ENCODE peak calls at places on chromosomes 11 and 22, in seven cellular contexts. R is tibial artery; M is thoracic aorta; A is GM23338; H is CD8-positive, alpha-beta T cell; O is psoas muscle; W is cardiac muscle cell. N is an unnamed sample.

GRCh38 chr11:66728760-66729385 is at the start of gene SPTBN2:
- DNase-seq in R (no peak), M (no peak), A (peak), H (no peak), O (no peak), W (peak), N (no peak)

GRCh38 chr11:74004046-74004693 is 4.7 kb downstream of the UCP3 start:
- DNase-seq in R (no peak), M (no peak), A (no peak), H (no peak), O (no peak), W (no peak), N (no peak)

GRCh38 chr11:17516551-17517150 is 27.6 kb downstream of the USH1C start:
- DNase-seq in R (no peak), M (no peak), A (no peak), H (no peak), O (no peak), W (no peak), N (no peak)

GRCh38 chr22:24134090-24134846 is 47.0 kb upstream of the SUSD2 start:
- DNase-seq in R (no peak), M (no peak), A (peak), H (peak), O (no peak), W (no peak), N (no peak)

GRCh38 chr11:28924007-28924406 is 815.8 kb downstream of the METTL15 start:
- DNase-seq in R (no peak), M (no peak), A (no peak), H (no peak), O (no peak), W (no peak), N (no peak)

GRCh38 chr22:50562523-50563409 is at the start of gene SYCE3:
- DNase-seq in R (peak), M (peak), A (peak), H (peak), O (peak), W (peak), N (peak)

GRCh38 chr11:108199446-108200321 is 22.8 kb downstream of the NPAT start:
- DNase-seq in R (no peak), M (no peak), A (peak), H (no peak), O (no peak), W (peak), N (no peak)

GRCh38 chr11:19739872-19740271 is 27.2 kb downstream of the NAV2 start:
- DNase-seq in R (no peak), M (no peak), A (peak), H (no peak), O (no peak), W (peak), N (no peak)

GRCh38 chr22:38490915-38491314 is 15.2 kb downstream of the DDX17 start:
- DNase-seq in R (peak), M (no peak), A (no peak), H (no peak), O (peak), W (peak), N (no peak)

GRCh38 chr11:96256604-96257003 is 86.4 kb downstream of the MAML2 start:
- DNase-seq in R (no peak), M (no peak), A (no peak), H (no peak), O (no peak), W (no peak), N (no peak)

GRCh38 chr22:19195796-19196731 is 17.5 kb upstream of the SLC25A1 start:
- DNase-seq in R (no peak), M (no peak), A (no peak), H (no peak), O (no peak), W (no peak), N (no peak)

GRCh38 chr11:65058419-65059054 is at the start of gene NAALADL1:
- DNase-seq in R (no peak), M (no peak), A (no peak), H (no peak), O (no peak), W (no peak), N (no peak)

GRCh38 chr22:43889366-43890253 is 2.2 kb downstream of the PNPLA5 start:
- DNase-seq in R (no peak), M (no peak), A (peak), H (no peak), O (no peak), W (peak), N (no peak)
- TF ChIP-seq CTCF in R (no peak), M (no peak), A (peak), H (no peak), O (no peak), W (no peak), N (no peak)

DNA sequence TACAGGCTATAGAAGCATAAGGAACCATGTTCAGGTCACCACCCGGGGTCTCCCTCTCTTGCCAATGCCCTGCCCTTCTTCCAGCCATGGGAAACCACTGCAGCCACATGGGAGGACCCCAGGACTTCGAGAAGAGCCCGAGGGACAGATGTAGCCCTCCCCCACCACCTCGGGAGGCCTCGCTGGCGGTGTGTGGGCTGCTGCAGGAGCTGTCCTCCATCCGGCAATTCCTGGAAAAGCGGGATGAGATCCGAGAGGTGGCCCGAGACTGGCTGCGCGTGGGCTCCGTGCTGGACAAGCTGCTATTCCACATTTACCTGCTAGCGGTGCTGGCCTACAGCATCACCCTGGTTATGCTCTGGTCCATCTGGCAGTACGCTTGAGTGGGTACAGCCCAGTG is 14.5 kb downstream of the HTR3A start:
- DNase-seq in R (no peak), M (no peak), A (no peak), H (no peak), O (no peak), W (no peak), N (no peak)
- H3K4me3 ChIP-seq in R (no peak), M (no peak), A (no peak), H (no peak), O (no peak), W (no peak), N (no peak)

DNA sequence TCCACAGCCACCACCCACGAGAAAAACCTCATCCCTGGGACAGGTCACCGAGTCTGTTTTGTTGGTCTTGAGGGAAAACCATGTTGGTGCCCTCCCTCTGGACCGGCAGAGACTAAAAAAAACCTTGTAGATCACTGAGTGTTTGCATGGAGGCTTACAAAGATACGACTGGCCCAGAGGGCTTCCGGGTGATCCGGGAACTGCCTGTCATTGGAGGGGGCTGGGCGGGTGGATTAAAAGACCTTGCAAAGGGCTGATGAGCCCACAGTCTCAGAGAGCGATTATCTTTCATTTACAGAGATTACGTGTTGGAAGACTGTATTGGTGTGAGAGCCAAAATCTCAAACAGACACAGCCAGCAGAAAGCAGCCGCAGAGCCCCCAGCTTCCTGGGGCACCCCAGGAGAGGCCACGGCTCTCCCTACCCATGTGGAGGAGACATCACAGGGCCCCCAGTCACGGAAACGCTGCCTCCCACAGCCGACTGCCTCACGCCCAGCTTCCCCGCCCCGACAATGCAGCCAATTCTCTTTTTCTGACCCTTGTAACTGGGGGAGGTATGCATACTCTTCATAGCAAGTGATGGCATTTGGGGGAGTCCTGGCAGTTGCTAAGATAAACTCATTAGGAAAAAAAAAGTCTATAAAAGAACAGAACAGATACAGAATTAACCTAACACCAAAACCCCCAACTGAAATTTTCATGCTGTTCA is 426.4 kb downstream of the CTTN start:
- DNase-seq in R (no peak), M (no peak), A (peak), H (no peak), O (no peak), W (peak), N (no peak)
- H3K27ac ChIP-seq in R (no peak), M (no peak), A (peak), H (no peak), O (no peak), W (no peak), N (no peak)

DNA sequence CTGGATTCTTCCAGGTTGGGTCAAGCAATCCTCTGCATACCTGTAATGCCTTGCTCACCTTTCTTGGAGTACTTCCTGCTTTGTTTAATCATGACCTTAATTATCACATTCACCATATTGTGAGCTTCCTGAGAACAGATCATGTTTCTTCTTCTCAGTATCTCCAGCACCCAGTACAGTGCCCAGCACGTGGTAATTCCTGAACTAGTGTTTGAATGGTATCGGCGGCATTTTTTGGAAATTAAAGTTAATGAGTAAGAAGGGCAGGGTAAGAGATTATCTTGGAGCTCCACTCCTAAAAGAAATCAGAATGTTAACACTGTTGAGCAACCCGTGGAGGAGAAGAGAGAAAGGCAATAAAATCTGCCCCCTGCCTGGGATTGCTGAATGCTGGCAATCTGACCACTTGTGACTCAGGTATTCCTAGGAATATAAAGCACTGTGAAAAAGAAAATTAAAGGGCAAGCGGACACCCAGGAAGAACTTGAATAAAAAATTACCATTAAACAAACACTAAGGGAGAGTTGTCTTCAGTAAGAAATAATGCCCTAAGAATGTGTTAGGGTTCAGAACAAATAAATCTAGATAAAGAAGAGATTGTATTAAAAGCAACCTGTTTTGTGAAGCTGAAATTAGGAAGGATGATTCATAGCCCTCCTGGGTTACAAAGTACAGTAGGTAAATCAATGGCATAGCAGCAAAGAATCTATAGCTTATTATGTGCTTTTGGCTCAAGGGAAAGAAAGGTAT is 92.9 kb downstream of the PDHX start:
- DNase-seq in R (no peak), M (no peak), A (no peak), H (no peak), O (no peak), W (peak), N (no peak)
- TF ChIP-seq CTCF in R (no peak), M (no peak), A (no peak), H (no peak), O (no peak), W (no peak), N (no peak)

DNA sequence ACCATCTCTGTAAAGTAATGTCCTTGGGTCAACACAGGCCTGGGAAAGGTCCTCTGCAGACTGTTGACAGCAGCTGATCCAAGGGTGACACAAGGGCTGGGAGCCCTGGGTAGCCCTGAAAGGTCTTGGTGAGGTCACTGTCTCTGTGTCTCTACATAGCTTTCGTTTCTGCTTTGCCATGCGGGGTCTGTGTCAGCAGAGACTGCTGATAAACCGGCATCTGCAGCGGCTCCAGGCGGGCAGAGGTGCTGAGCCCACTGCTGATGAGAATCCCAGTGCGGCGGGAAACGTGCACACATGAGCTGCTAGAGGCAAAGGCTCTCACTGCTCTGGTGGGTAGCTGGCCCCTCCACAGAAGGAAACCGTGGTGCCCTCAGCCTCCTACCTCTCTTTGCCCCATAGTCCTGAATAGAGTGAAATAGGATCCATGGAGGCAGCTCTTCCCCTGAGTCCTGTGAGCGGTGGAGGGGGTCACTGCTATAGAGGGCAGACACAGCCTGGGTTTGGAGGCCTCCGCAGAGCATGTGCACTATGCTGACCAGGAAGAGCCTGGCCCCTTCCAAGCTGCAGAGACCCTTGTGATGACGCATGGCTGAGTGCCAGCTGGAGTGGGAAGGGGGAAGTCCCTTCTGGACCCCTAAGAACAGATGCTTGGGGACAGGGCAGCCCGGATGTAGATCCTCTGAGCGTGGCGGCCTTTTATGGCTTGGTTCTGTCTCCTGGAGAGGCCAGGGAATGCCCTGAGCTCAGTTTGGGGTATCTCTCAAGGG is 17.8 kb upstream of the ST3GAL4 start:
- DNase-seq in R (peak), M (no peak), A (no peak), H (no peak), O (no peak), W (no peak), N (no peak)
- H3K4me3 ChIP-seq in R (no peak), M (no peak), A (no peak), H (no peak), O (no peak), W (no peak), N (no peak)

GRCh38 chr22:17084554-17085276 is at the start of gene IL17RA:
- DNase-seq in R (peak), M (peak), A (peak), H (peak), O (peak), W (peak), N (peak)
- H3K27ac ChIP-seq in R (peak), M (peak), A (no peak), H (peak), O (peak), W (no peak), N (peak)

DNA sequence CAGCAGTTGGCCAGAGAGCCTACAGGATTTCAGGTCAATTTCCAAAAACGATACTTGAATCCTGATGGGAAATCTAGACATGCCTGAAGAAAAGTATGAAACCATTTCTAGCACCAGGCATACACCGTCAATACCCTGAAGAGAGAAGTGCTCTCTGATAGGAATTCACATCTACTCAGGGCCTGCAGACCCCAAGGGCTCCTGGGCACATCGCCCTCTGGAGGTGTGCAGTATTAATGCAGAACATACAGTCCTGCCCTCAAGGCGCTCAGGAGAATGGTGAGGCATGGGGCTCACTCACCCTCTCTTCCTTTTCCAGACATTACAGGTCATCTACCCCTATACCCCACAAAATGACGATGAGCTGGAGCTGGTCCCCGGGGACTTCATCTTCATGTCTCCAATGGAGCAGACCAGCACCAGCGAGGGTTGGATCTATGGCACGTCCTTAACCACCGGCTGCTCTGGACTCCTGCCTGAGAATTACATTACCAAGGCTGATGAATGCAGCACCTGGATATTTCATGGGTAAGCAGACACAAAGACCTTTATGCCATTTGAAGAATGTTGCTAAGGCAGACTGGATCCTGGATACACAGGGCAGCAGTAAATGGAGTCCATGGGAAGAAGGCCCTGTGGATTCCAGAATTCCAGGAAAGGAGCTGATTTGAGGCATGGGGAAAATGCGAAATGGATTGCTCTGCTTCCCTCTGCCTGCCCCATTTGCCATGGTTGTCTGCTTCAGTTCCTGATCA is 49.3 kb upstream of the CRTAM start:
- DNase-seq in R (no peak), M (no peak), A (no peak), H (no peak), O (no peak), W (no peak), N (no peak)
- TF ChIP-seq CTCF in R (no peak), M (no peak), A (peak), H (no peak), O (no peak), W (no peak), N (no peak)

GRCh38 chr11:27158763-27159679 is 118.4 kb downstream of the BBOX1 start:
- DNase-seq in R (peak), M (peak), A (peak), H (no peak), O (peak), W (peak), N (no peak)
- H3K4me3 ChIP-seq in R (no peak), M (no peak), A (no peak), H (no peak), O (no peak), W (no peak), N (no peak)

N was measured in breast epithelium.